ENCODE peak calls at places on chromosomes 1 and 21, in nine cellular contexts. F is hypothalamus; G is DND-41; M is colonic mucosa; X is activated gamma-delta T cell treated with anti-CD3 and anti-CD28 coated beads, Interleukin-2, amount 50 U/mL, for 16 hours; P is GM12892; L is ELR; O is HT1080; H is T-cell. C is an unnamed sample.

GRCh38 chr1:116483481-116484309 is 87.1 kb downstream of the CD58 start:
- DNase-seq in M (peak), L (no peak), G (no peak), F (no peak), X (no peak), P (no peak), H (no peak), O (no peak), C (no peak)

GRCh38 chr1:173297798-173298391 is 90.8 kb upstream of the TNFSF4 start:
- DNase-seq in F (no peak), O (no peak), M (no peak), P (peak), H (no peak), G (peak), L (no peak), X (no peak), C (no peak)

GRCh38 chr1:217186664-217187063 is 444.2 kb downstream of the GPATCH2 start:
- DNase-seq in X (no peak), F (no peak), H (no peak), G (no peak), P (no peak), O (no peak), L (no peak), M (no peak), C (no peak)

GRCh38 chr1:8670371-8670818 is 147.0 kb downstream of the RERE start:
- DNase-seq in G (no peak), O (no peak), L (peak), F (no peak), H (no peak), M (no peak), P (no peak), X (no peak), C (no peak)

GRCh38 chr1:59949648-59950047 is 23.1 kb upstream of the CYP2J2 start:
- DNase-seq in O (no peak), L (no peak), G (no peak), P (no peak), H (no peak), X (no peak), M (no peak), F (no peak), C (no peak)

GRCh38 chr1:55107111-55107510 is 67.8 kb downstream of the PCSK9 start:
- DNase-seq in P (no peak), O (no peak), X (no peak), F (no peak), M (no peak), L (no peak), H (no peak), G (no peak), C (no peak)

GRCh38 chr1:231162300-231162969 is 577 bp downstream of the TRIM67 start:
- DNase-seq in O (peak), L (peak), H (no peak), M (peak), P (peak), X (no peak), F (no peak), G (no peak), C (peak)

GRCh38 chr1:44628962-44629756 is 45.1 kb downstream of the TMEM53 start:
- DNase-seq in X (no peak), L (peak), M (no peak), G (no peak), H (no peak), F (no peak), P (no peak), O (peak), C (peak)

GRCh38 chr21:36134820-36135390 is at the start of gene CBR3:
- DNase-seq in X (no peak), L (peak), O (peak), M (peak), H (peak), G (no peak), F (peak), P (peak), C (peak)

GRCh38 chr1:43619314-43619790 is 30.6 kb upstream of the KDM4A start:
- DNase-seq in P (no peak), G (no peak), O (no peak), L (no peak), H (no peak), M (no peak), X (no peak), F (no peak), C (no peak)

GRCh38 chr1:20411196-20411980 is 74.6 kb downstream of the CAMK2N1 start:
- DNase-seq in G (no peak), X (no peak), P (no peak), L (peak), O (peak), F (no peak), H (no peak), M (no peak), C (peak)

GRCh38 chr1:206863266-206863665 is 2.2 kb upstream of the IL20 start:
- DNase-seq in M (no peak), O (no peak), H (no peak), L (no peak), X (no peak), G (no peak), F (no peak), P (no peak), C (no peak)

GRCh38 chr1:1371741-1372711 is 3.0 kb downstream of the AURKAIP1 start:
- DNase-seq in P (peak), G (peak), O (peak), F (peak), X (peak), H (peak), M (peak), L (peak), C (peak)

GRCh38 chr1:15206418-15207030 is 40.5 kb upstream of the FHAD1 start:
- DNase-seq in L (peak), P (no peak), H (no peak), X (no peak), F (no peak), G (no peak), M (no peak), O (no peak), C (no peak)

GRCh38 chr1:65068202-65069011 is 79.6 kb upstream of the AK4 start:
- DNase-seq in X (no peak), P (no peak), G (peak), L (peak), O (peak), M (peak), H (no peak), F (peak), C (peak)

GRCh38 chr21:33537212-33537611 is 4.7 kb downstream of the GART start:
- DNase-seq in M (no peak), P (no peak), O (no peak), L (no peak), H (no peak), X (no peak), F (no peak), G (no peak), C (no peak)

GRCh38 chr1:40838980-40839942 is 22.9 kb downstream of the CITED4 start:
- DNase-seq in P (no peak), H (no peak), G (no peak), F (no peak), O (no peak), X (no peak), M (no peak), L (no peak), C (no peak)

GRCh38 chr21:46297311-46298082 is 11.4 kb downstream of the YBEY start:
- DNase-seq in L (no peak), X (no peak), G (no peak), O (no peak), M (peak), P (no peak), H (no peak), F (no peak), C (no peak)

GRCh38 chr1:235910357-235911299 is 43.9 kb upstream of the LYST start:
- DNase-seq in O (peak), M (no peak), L (peak), P (no peak), H (no peak), X (no peak), G (no peak), F (no peak), C (peak)

GRCh38 chr1:242449211-242449610 is 75.3 kb downstream of the PLD5 start:
- DNase-seq in F (peak), M (no peak), O (no peak), P (no peak), H (no peak), G (no peak), L (no peak), X (no peak), C (no peak)

GRCh38 chr1:22845536-22845935 is 127.1 kb downstream of the LACTBL1 start:
- DNase-seq in P (no peak), L (no peak), X (no peak), F (no peak), M (no peak), H (no peak), O (no peak), G (no peak), C (no peak)

GRCh38 chr1:230986976-230987375 is 8.1 kb downstream of the ARV1 start:
- DNase-seq in L (peak), G (no peak), F (no peak), H (no peak), M (no peak), P (no peak), O (peak), X (no peak), C (no peak)

GRCh38 chr1:20787100-20787774 is at the start of gene HP1BP3:
- DNase-seq in X (peak), O (peak), P (peak), M (peak), H (peak), L (peak), F (peak), G (peak), C (peak)

GRCh38 chr1:29925058-29925457 is 688.7 kb downstream of the PTPRU start:
- DNase-seq in M (no peak), H (no peak), P (no peak), F (no peak), O (no peak), X (no peak), L (no peak), G (no peak), C (no peak)

GRCh38 chr1:155646307-155646706 is 36.3 kb downstream of the MSTO1 start:
- DNase-seq in P (no peak), G (no peak), H (no peak), O (no peak), X (no peak), F (no peak), L (peak), M (no peak), C (no peak)

GRCh38 chr1:224331326-224331725 is 1.4 kb upstream of the NVL start:
- DNase-seq in O (no peak), M (no peak), L (no peak), G (no peak), P (no peak), X (no peak), H (no peak), F (no peak), C (no peak)

GRCh38 chr1:179034720-179035119 is 9.0 kb downstream of the FAM20B start:
- DNase-seq in X (no peak), M (no peak), L (peak), G (no peak), H (no peak), F (no peak), P (no peak), O (peak), C (peak)

GRCh38 chr1:149962039-149962647 is 25.5 kb upstream of the MTMR11 start:
- DNase-seq in M (peak), G (peak), X (peak), H (peak), L (peak), F (peak), P (no peak), O (peak), C (peak)

GRCh38 chr1:237812061-237812460 is 78.7 kb downstream of the ZP4 start:
- DNase-seq in F (no peak), O (no peak), P (no peak), M (no peak), L (no peak), G (no peak), H (no peak), X (no peak), C (no peak)

GRCh38 chr1:235246022-235246948 is 81.7 kb downstream of the ARID4B start:
- DNase-seq in L (peak), G (no peak), P (no peak), X (no peak), O (no peak), F (no peak), H (no peak), M (no peak), C (no peak)

GRCh38 chr1:143720087-143721023 is 251.4 kb downstream of the FAM72C start:
- DNase-seq in X (no peak), M (peak), O (peak), H (no peak), G (no peak), L (no peak), P (no peak), F (no peak), C (peak)

GRCh38 chr1:171424494-171424893 is 60.8 kb upstream of the PRRC2C start:
- DNase-seq in M (no peak), P (no peak), H (no peak), X (no peak), L (no peak), G (no peak), O (no peak), F (no peak), C (no peak)

GRCh38 chr1:182159443-182159842 is 97.9 kb upstream of the ZNF648 start:
- DNase-seq in F (no peak), P (no peak), M (no peak), O (no peak), L (no peak), G (no peak), X (no peak), H (no peak), C (no peak)